ENCODE peak calls at places on chromosomes 13 and 19, in seven cellular contexts. M is GM23338, U is PC-3, J is GM23248, L is DND-41, T is IMR-90, O is fibroblast of lung. E is an unnamed sample.

GRCh38 chr13:74134777-74135305 is 637 bp upstream of the KLF12 start:
- DNase-seq in M (no peak), U (peak), J (peak), L (peak), T (no peak), O (no peak), E (no peak)

GRCh38 chr13:54593504-54593903 is 1564.9 kb downstream of the OLFM4 start:
- DNase-seq in M (no peak), U (no peak), J (no peak), L (no peak), T (no peak), O (no peak), E (no peak)

GRCh38 chr13:49444517-49445395 is 682 bp downstream of the SETDB2 start:
- DNase-seq in M (peak), U (peak), J (peak), L (peak), T (peak), O (peak), E (peak)

GRCh38 chr13:48012668-48013067 is 11.6 kb upstream of the SUCLA2 start:
- DNase-seq in M (no peak), U (no peak), J (no peak), L (no peak), T (no peak), O (no peak), E (no peak)

GRCh38 chr19:38224014-38224862 is at the start of gene DPF1:
- DNase-seq in M (peak), U (peak), J (peak), L (peak), T (peak), O (peak), E (peak)

GRCh38 chr13:114200673-114201005 is 21.6 kb downstream of the CFAP97D2 start:
- DNase-seq in M (peak), U (no peak), J (no peak), L (no peak), T (peak), O (peak), E (no peak)

GRCh38 chr13:73304442-73304841 is 245.6 kb downstream of the KLF5 start:
- DNase-seq in M (no peak), U (no peak), J (no peak), L (no peak), T (no peak), O (no peak), E (no peak)

GRCh38 chr19:16180611-16181010 is 4.6 kb upstream of the FAM32A start:
- DNase-seq in M (peak), U (peak), J (peak), L (no peak), T (peak), O (peak), E (no peak)

GRCh38 chr13:26508885-26509284 is 48.6 kb upstream of the WASF3 start:
- DNase-seq in M (no peak), U (peak), J (peak), L (no peak), T (peak), O (peak), E (no peak)

GRCh38 chr13:94702181-94703041 is 9.9 kb downstream of the SOX21 start:
- DNase-seq in M (peak), U (no peak), J (no peak), L (no peak), T (no peak), O (no peak), E (no peak)

GRCh38 chr13:80040219-80040976 is 300.5 kb downstream of the SPRY2 start:
- DNase-seq in M (no peak), U (peak), J (peak), L (no peak), T (peak), O (peak), E (no peak)

GRCh38 chr19:30870861-30871260 is 478.4 kb downstream of the TSHZ3 start:
- DNase-seq in M (no peak), U (no peak), J (peak), L (no peak), T (peak), O (no peak), E (no peak)

GRCh38 chr13:113832204-113832603 is 31.7 kb downstream of the GAS6 start:
- DNase-seq in M (no peak), U (peak), J (no peak), L (no peak), T (no peak), O (no peak), E (no peak)

GRCh38 chr13:29583073-29583785 is 12.3 kb downstream of the SLC7A1 start:
- DNase-seq in M (no peak), U (peak), J (peak), L (no peak), T (peak), O (peak), E (no peak)

GRCh38 chr19:40366697-40367561 is 18.4 kb downstream of the PLD3 start:
- DNase-seq in M (peak), U (no peak), J (no peak), L (no peak), T (peak), O (peak), E (no peak)

GRCh38 chr19:44576843-44577565 is 36.4 kb upstream of the IGSF23 start:
- DNase-seq in M (peak), U (peak), J (peak), L (peak), T (peak), O (peak), E (no peak)

GRCh38 chr19:51501594-51502263 is at the start of gene SIGLEC12:
- DNase-seq in M (no peak), U (no peak), J (no peak), L (peak), T (no peak), O (no peak), E (no peak)

GRCh38 chr19:16376649-16377048 is 52.0 kb downstream of the KLF2 start:
- DNase-seq in M (peak), U (peak), J (peak), L (peak), T (no peak), O (no peak), E (no peak)

GRCh38 chr13:20118268-20119140 is 42.3 kb downstream of the GJA3 start:
- DNase-seq in M (peak), U (peak), J (peak), L (peak), T (no peak), O (peak), E (no peak)

GRCh38 chr13:73578251-73578875 is 519.6 kb downstream of the KLF5 start:
- DNase-seq in M (no peak), U (no peak), J (peak), L (no peak), T (peak), O (peak), E (no peak)

GRCh38 chr13:114142640-114143490 is 10.4 kb upstream of the RASA3 start:
- DNase-seq in M (no peak), U (no peak), J (no peak), L (peak), T (peak), O (no peak), E (no peak)

GRCh38 chr13:99220199-99220931 is 19.7 kb downstream of the UBAC2 start:
- DNase-seq in M (no peak), U (no peak), J (no peak), L (peak), T (no peak), O (no peak), E (no peak)

GRCh38 chr13:90320663-90321062 is 1026.8 kb upstream of the MIR17HG start:
- DNase-seq in M (no peak), U (no peak), J (no peak), L (no peak), T (no peak), O (no peak), E (no peak)

GRCh38 chr13:91405240-91405639 is 6.8 kb downstream of the GPC5 start:
- DNase-seq in M (no peak), U (no peak), J (no peak), L (no peak), T (no peak), O (no peak), E (peak)

GRCh38 chr13:101451641-101452040 is 834 bp upstream of the ITGBL1 start:
- DNase-seq in M (no peak), U (no peak), J (no peak), L (no peak), T (no peak), O (peak), E (no peak)

GRCh38 chr13:19587635-19588300 is 26.4 kb upstream of the TPTE2 start:
- DNase-seq in M (peak), U (peak), J (peak), L (peak), T (peak), O (peak), E (no peak)

DNA sequence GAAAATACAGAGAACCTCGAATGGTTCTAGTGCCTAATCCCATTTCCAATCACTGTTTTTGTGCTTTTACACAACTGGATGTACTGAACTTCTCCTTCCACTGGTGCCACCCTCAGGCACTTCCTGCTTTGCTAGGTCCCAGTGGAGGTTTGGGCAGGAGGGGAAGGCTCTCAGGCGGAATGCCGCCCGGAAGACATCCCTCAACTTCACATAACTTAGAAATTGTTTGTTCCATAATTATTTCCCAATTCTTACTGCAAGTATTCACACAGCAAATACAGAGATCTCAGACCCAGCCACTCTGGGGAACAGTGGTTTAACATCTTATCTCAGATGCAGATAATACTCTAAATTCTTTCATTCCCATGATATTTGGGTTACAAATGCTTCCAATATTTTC is 195.7 kb upstream of the IPO5 start:
- DNase-seq in M (no peak), U (no peak), J (no peak), L (no peak), T (no peak), O (no peak), E (no peak)
- H2AFZ ChIP-seq in M (peak), U (no peak), J (no peak), L (no peak), T (no peak), O (no peak), E (no peak)

GRCh38 chr19:18046066-18046718 is 38.2 kb downstream of the ARRDC2 start:
- DNase-seq in M (no peak), U (peak), J (peak), L (no peak), T (peak), O (peak), E (no peak)
- H2AFZ ChIP-seq in M (no peak), U (peak), J (no peak), L (no peak), T (peak), O (no peak), E (no peak)

GRCh38 chr19:54189668-54190502 is 505 bp upstream of the MBOAT7 start:
- DNase-seq in M (peak), U (peak), J (peak), L (peak), T (peak), O (peak), E (peak)
- H2AFZ ChIP-seq in M (no peak), U (peak), J (peak), L (peak), T (peak), O (peak), E (peak)

GRCh38 chr19:48627211-48627864 is 8.0 kb downstream of the SPHK2 start:
- DNase-seq in M (no peak), U (no peak), J (no peak), L (no peak), T (no peak), O (no peak), E (no peak)

GRCh38 chr19:48625891-48626327 is 6.6 kb downstream of the SPHK2 start:
- DNase-seq in M (no peak), U (no peak), J (no peak), L (peak), T (no peak), O (no peak), E (no peak)

GRCh38 chr19:48624791-48625723 is 5.8 kb downstream of the SPHK2 start:
- DNase-seq in M (peak), U (no peak), J (no peak), L (peak), T (no peak), O (no peak), E (no peak)

GRCh38 chr19:48623556-48624066 is 4.3 kb downstream of the SPHK2 start:
- DNase-seq in M (no peak), U (no peak), J (no peak), L (peak), T (no peak), O (no peak), E (no peak)

GRCh38 chr19:48624067-48624594 is 4.8 kb downstream of the SPHK2 start:
- DNase-seq in M (peak), U (no peak), J (peak), L (peak), T (peak), O (peak), E (peak)
- H2AFZ ChIP-seq in M (no peak), U (no peak), J (peak), L (peak), T (peak), O (peak), E (peak)

GRCh38 chr19:32258167-32258566 is 87.2 kb upstream of the ZNF507 start:
- DNase-seq in M (no peak), U (no peak), J (no peak), L (no peak), T (no peak), O (no peak), E (no peak)
- H2AFZ ChIP-seq in M (no peak), U (no peak), J (no peak), L (no peak), T (no peak), O (no peak), E (no peak)

DNA sequence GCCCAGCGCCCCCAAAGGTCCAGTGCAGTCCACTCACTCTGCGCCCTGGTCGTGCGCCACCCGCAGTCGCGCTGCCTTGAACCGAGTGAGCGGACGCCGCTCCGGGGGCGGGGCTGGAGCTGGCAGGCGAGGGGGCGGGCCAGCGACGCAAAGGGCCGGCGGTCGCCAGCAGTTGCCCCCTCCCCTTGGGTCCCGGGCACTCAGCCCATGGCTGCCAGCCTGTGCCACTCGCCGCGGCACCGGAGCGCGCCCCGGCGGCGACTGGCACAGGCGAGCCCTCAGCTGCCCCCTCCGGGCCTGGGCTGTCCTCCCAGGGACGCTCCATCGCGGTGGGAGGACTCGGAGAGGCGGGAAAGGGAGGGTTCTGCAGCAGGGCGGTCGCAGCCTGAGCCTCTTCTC is at the start of gene S1PR5:
- DNase-seq in M (peak), U (no peak), J (peak), L (no peak), T (no peak), O (no peak), E (no peak)
- H2AFZ ChIP-seq in M (peak), U (peak), J (peak), L (peak), T (peak), O (no peak), E (no peak)

GRCh38 chr19:11931513-11931912 is 6.6 kb downstream of the ZNF700 start:
- DNase-seq in M (no peak), U (no peak), J (no peak), L (no peak), T (no peak), O (no peak), E (no peak)
- H2AFZ ChIP-seq in M (no peak), U (no peak), J (no peak), L (no peak), T (no peak), O (no peak), E (no peak)

GRCh38 chr19:17380426-17381138 is 3.4 kb upstream of the PLVAP start:
- DNase-seq in M (no peak), U (no peak), J (no peak), L (no peak), T (no peak), O (no peak), E (no peak)

GRCh38 chr19:17379221-17379631 is 2.1 kb upstream of the PLVAP start:
- DNase-seq in M (peak), U (no peak), J (no peak), L (peak), T (no peak), O (no peak), E (no peak)

DNA sequence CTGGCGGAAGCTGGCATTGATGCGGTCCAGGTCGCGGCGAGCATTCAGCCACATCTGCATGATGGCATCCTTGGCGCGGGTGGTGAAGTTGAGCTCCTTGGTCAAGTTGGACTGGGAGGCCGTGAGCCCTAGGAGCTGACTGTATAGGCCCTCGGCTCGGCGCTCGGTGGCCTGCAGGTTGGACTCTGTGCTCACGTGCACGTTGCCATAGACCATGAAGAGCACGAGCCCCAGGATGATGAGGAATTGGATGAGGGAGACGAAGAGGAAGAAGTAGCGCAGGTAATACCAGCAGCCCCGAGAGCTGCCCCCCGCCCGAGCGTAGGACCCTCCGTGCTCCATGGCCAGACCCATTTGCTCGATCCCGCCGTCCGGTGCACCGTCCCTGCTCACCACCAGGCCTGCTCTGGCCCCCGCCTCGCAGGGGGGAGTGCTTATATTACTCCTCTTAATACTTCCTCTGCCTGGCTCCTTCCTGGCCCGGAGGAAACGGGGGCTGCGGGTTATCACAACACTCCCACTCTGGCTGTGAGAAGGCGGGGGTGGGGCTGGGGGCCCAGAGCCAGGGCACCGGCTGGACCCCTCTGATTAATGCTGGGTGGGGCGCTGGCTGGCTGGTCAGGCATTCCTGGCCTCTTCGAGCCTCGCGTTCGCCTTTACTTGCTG is at the start of gene PLVAP:
- DNase-seq in M (no peak), U (no peak), J (no peak), L (no peak), T (no peak), O (no peak), E (no peak)
- H2AFZ ChIP-seq in M (peak), U (no peak), J (no peak), L (no peak), T (peak), O (no peak), E (no peak)

DNA sequence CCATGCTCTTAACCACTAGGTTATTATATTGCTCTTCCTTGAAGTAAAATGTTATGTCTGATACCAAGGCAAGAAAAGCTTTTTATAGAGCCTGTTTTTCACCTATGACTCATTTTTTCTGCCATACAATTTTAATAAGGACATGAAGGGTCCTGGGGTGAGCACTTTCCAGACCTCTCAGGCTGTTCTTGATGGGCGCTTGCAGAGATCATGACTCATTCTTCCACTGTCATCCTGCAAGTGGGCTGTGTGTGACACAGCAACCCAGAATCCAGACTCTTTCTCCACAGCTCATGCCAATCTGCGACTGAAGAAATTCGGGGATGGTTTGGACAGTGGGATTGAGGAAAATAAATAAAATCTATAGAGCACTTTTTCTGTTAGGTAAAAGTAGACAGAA is 506.7 kb upstream of the NBEA start:
- DNase-seq in M (no peak), U (peak), J (peak), L (no peak), T (no peak), O (peak), E (no peak)
- H2AFZ ChIP-seq in M (no peak), U (no peak), J (no peak), L (no peak), T (no peak), O (no peak), E (no peak)